ENCODE peak calls at places on chromosomes 7 and 10, in six cellular contexts. One of them, this sample, is unnamed.
A peak's percentile ranks its signal among the peaks of the same experiment; 100 is the strongest.

GRCh38 chr10:43200538-43201390 is 62.5 kb downstream of the CSGALNACT2 start:
- DNase-seq in cardiac muscle cell: no peak
- DNase-seq in prostate gland: no peak
- DNase-seq in ovary: no peak
- DNase-seq in A549: no peak
- DNase-seq in lower lobe of right lung: peak; percentile 40
- DNase-seq in this sample: peak; percentile 46

GRCh38 chr7:1667566-1668485 is 2.3 kb upstream of the ELFN1 start:
- DNase-seq in cardiac muscle cell: peak; percentile 80
- DNase-seq in prostate gland: no peak
- DNase-seq in ovary: no peak
- DNase-seq in A549: no peak
- DNase-seq in lower lobe of right lung: peak; percentile 41
- DNase-seq in this sample: peak; percentile 75

GRCh38 chr7:158684329-158684728 is 20.3 kb downstream of the NCAPG2 start:
- DNase-seq in cardiac muscle cell: no peak
- DNase-seq in prostate gland: no peak
- DNase-seq in ovary: no peak
- DNase-seq in A549: no peak
- DNase-seq in lower lobe of right lung: no peak
- DNase-seq in this sample: no peak

GRCh38 chr10:20890009-20890408 is 7.1 kb downstream of the NEBL start:
- DNase-seq in cardiac muscle cell: peak; percentile 28
- DNase-seq in prostate gland: no peak
- DNase-seq in ovary: no peak
- DNase-seq in A549: no peak
- DNase-seq in lower lobe of right lung: no peak
- DNase-seq in this sample: no peak

GRCh38 chr7:87935373-87935706 is 1.3 kb downstream of the ADAM22 start:
- DNase-seq in cardiac muscle cell: no peak
- DNase-seq in prostate gland: no peak
- DNase-seq in ovary: no peak
- DNase-seq in A549: no peak
- DNase-seq in lower lobe of right lung: no peak
- DNase-seq in this sample: no peak

GRCh38 chr10:72331575-72332422 is 22.9 kb downstream of the DNAJB12 start:
- DNase-seq in cardiac muscle cell: peak; percentile 89
- DNase-seq in prostate gland: peak; percentile 95
- DNase-seq in ovary: peak; percentile 79
- DNase-seq in A549: no peak
- DNase-seq in lower lobe of right lung: peak; percentile 96
- DNase-seq in this sample: peak; percentile 97

GRCh38 chr7:55552320-55553086 is 19.8 kb downstream of the VOPP1 start:
- DNase-seq in cardiac muscle cell: no peak
- DNase-seq in prostate gland: peak; percentile 49
- DNase-seq in ovary: no peak
- DNase-seq in A549: no peak
- DNase-seq in lower lobe of right lung: no peak
- DNase-seq in this sample: peak; percentile 80

GRCh38 chr7:70143089-70144044 is 545.1 kb downstream of the AUTS2 start:
- DNase-seq in cardiac muscle cell: no peak
- DNase-seq in prostate gland: no peak
- DNase-seq in ovary: no peak
- DNase-seq in A549: no peak
- DNase-seq in lower lobe of right lung: no peak
- DNase-seq in this sample: no peak

GRCh38 chr7:2097492-2097891 is 135.3 kb downstream of the MAD1L1 start:
- DNase-seq in cardiac muscle cell: no peak
- DNase-seq in prostate gland: no peak
- DNase-seq in ovary: no peak
- DNase-seq in A549: no peak
- DNase-seq in lower lobe of right lung: no peak
- DNase-seq in this sample: no peak

GRCh38 chr10:109914966-109915365 is 8.3 kb downstream of the XPNPEP1 start:
- DNase-seq in cardiac muscle cell: no peak
- DNase-seq in prostate gland: no peak
- DNase-seq in ovary: no peak
- DNase-seq in A549: peak; percentile 47
- DNase-seq in lower lobe of right lung: no peak
- DNase-seq in this sample: no peak

GRCh38 chr7:141158562-141158961 is 84.7 kb downstream of the TMEM178B start:
- DNase-seq in cardiac muscle cell: no peak
- DNase-seq in prostate gland: no peak
- DNase-seq in ovary: no peak
- DNase-seq in A549: peak; percentile 18
- DNase-seq in lower lobe of right lung: no peak
- DNase-seq in this sample: peak; percentile 87

GRCh38 chr10:22427890-22428571 is 82.7 kb downstream of the SPAG6 start:
- DNase-seq in cardiac muscle cell: no peak
- DNase-seq in prostate gland: no peak
- DNase-seq in ovary: no peak
- DNase-seq in A549: peak; percentile 52
- DNase-seq in lower lobe of right lung: no peak
- DNase-seq in this sample: no peak

GRCh38 chr10:75195035-75195763 is 15.4 kb upstream of the VDAC2 start:
- DNase-seq in cardiac muscle cell: no peak
- DNase-seq in prostate gland: no peak
- DNase-seq in ovary: no peak
- DNase-seq in A549: no peak
- DNase-seq in lower lobe of right lung: no peak
- DNase-seq in this sample: no peak

GRCh38 chr10:29681700-29682444 is 47.1 kb upstream of the SVIL start:
- DNase-seq in cardiac muscle cell: no peak
- DNase-seq in prostate gland: no peak
- DNase-seq in ovary: no peak
- DNase-seq in A549: no peak
- DNase-seq in lower lobe of right lung: peak; percentile 79
- DNase-seq in this sample: no peak

GRCh38 chr10:79123547-79123963 is 54.8 kb downstream of the ZMIZ1 start:
- DNase-seq in cardiac muscle cell: no peak
- DNase-seq in prostate gland: no peak
- DNase-seq in ovary: no peak
- DNase-seq in A549: no peak
- DNase-seq in lower lobe of right lung: no peak
- DNase-seq in this sample: no peak

GRCh38 chr10:62341419-62341818 is 32.8 kb upstream of the ZNF365 start:
- DNase-seq in cardiac muscle cell: no peak
- DNase-seq in prostate gland: no peak
- DNase-seq in ovary: no peak
- DNase-seq in A549: no peak
- DNase-seq in lower lobe of right lung: no peak
- DNase-seq in this sample: no peak

GRCh38 chr10:60341969-60342368 is 47.7 kb downstream of the ANK3 start:
- DNase-seq in cardiac muscle cell: no peak
- DNase-seq in prostate gland: no peak
- DNase-seq in ovary: no peak
- DNase-seq in A549: no peak
- DNase-seq in lower lobe of right lung: no peak
- DNase-seq in this sample: no peak

GRCh38 chr10:114367041-114367675 is 37.1 kb downstream of the AFAP1L2 start:
- DNase-seq in cardiac muscle cell: no peak
- DNase-seq in prostate gland: peak; percentile 52
- DNase-seq in ovary: peak; percentile 57
- DNase-seq in A549: no peak
- DNase-seq in lower lobe of right lung: no peak
- DNase-seq in this sample: no peak

GRCh38 chr7:148883233-148884048 is 650 bp downstream of the EZH2 start:
- DNase-seq in cardiac muscle cell: peak; percentile 66
- DNase-seq in prostate gland: peak; percentile 21
- DNase-seq in ovary: no peak
- DNase-seq in A549: peak; percentile 28
- DNase-seq in lower lobe of right lung: peak; percentile 64
- DNase-seq in this sample: peak; percentile 88

GRCh38 chr7:29955799-29956476 is 33.7 kb downstream of the SCRN1 start:
- DNase-seq in cardiac muscle cell: no peak
- DNase-seq in prostate gland: no peak
- DNase-seq in ovary: no peak
- DNase-seq in A549: no peak
- DNase-seq in lower lobe of right lung: peak; percentile 57
- DNase-seq in this sample: no peak

GRCh38 chr7:124032369-124033092 is at the start of gene TMEM229A:
- DNase-seq in cardiac muscle cell: peak; percentile 84
- DNase-seq in prostate gland: peak; percentile 8
- DNase-seq in ovary: peak; percentile 60
- DNase-seq in A549: peak; percentile 22
- DNase-seq in lower lobe of right lung: peak; percentile 48
- DNase-seq in this sample: peak; percentile 76

GRCh38 chr10:36163827-36164226 is 521.7 kb upstream of the FZD8 start:
- DNase-seq in cardiac muscle cell: no peak
- DNase-seq in prostate gland: no peak
- DNase-seq in ovary: no peak
- DNase-seq in A549: no peak
- DNase-seq in lower lobe of right lung: no peak
- DNase-seq in this sample: no peak

GRCh38 chr7:140876519-140877248 is 48.0 kb downstream of the BRAF start:
- DNase-seq in cardiac muscle cell: no peak
- DNase-seq in prostate gland: no peak
- DNase-seq in ovary: no peak
- DNase-seq in A549: no peak
- DNase-seq in lower lobe of right lung: no peak
- DNase-seq in this sample: no peak

GRCh38 chr7:111083423-111083822 is 7.5 kb upstream of the LRRN3 start:
- DNase-seq in cardiac muscle cell: no peak
- DNase-seq in prostate gland: no peak
- DNase-seq in ovary: no peak
- DNase-seq in A549: no peak
- DNase-seq in lower lobe of right lung: no peak
- DNase-seq in this sample: no peak

DNA sequence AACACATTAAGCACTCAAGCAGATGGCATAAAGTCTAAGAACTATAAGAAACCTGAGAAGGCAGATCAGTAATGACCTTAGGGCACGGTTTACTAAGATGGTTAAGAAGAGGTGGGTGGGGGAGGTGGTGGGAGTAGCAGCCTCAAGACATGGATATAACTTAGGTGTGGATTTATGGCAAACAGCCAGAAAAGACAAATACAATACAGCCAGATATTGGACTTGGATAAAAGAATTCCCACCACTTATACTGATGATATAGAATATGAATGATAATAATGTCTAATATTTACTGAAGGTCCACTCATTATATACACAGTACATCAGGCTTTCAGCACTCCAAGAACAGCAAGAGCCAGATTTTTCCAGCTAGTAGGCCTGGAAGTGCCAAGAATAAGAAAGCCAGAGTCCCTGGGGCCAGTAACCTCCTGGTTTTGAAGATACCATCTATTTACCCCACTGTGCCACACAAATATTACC is 11.9 kb downstream of the DPY19L1 start:
- DNase-seq in cardiac muscle cell: no peak
- DNase-seq in prostate gland: no peak
- DNase-seq in ovary: no peak
- DNase-seq in A549: no peak
- DNase-seq in lower lobe of right lung: no peak
- DNase-seq in this sample: no peak
- TF ChIP-seq CTCF in cardiac muscle cell: no peak
- TF ChIP-seq CTCF in prostate gland: no peak
- TF ChIP-seq CTCF in ovary: no peak
- TF ChIP-seq CTCF in A549: no peak
- TF ChIP-seq CTCF in lower lobe of right lung: no peak
- TF ChIP-seq CTCF in this sample: no peak

DNA sequence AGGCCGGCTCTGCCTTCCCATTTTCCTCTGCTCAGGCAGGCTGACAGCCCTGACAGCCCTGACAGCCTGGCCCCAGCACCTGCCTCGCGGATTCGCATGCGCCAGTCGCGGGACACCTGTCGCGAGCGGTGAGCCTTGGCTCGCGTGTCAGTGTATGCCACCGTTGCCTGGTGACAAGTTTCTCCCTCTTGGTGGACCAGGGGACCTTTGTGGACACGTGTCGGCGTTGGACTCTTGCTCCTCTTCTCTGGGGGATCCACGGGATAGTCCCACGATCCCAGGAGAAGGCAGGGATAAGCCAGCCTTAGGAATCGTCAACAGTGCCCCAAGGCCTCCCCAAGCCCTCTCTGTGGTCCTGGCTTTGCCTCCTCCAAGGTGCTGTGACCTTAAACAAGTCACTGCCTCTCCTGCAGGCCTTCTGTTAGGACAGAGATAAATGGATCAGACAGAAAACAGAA is 18.1 kb upstream of the ZNF273 start:
- DNase-seq in cardiac muscle cell: no peak
- DNase-seq in prostate gland: no peak
- DNase-seq in ovary: no peak
- DNase-seq in A549: no peak
- DNase-seq in lower lobe of right lung: no peak
- DNase-seq in this sample: peak; percentile 68
- H3K9me3 ChIP-seq in cardiac muscle cell: no peaks in the 10 kb centered on the region
- H3K9me3 ChIP-seq in prostate gland: no peaks in the 10 kb centered on the region
- H3K9me3 ChIP-seq in ovary: no peaks in the 10 kb centered on the region
- H3K9me3 ChIP-seq in A549: peaks cover 30% of the 10 kb centered on the region
- H3K9me3 ChIP-seq in lower lobe of right lung: no peaks in the 10 kb centered on the region
- H3K9me3 ChIP-seq in this sample: no peaks in the 10 kb centered on the region

GRCh38 chr10:55801262-55801661 is 559.8 kb downstream of the ZWINT start:
- DNase-seq in cardiac muscle cell: no peak
- DNase-seq in prostate gland: no peak
- DNase-seq in ovary: no peak
- DNase-seq in A549: no peak
- DNase-seq in lower lobe of right lung: no peak
- DNase-seq in this sample: no peak

GRCh38 chr10:55800607-55801241 is 560.3 kb downstream of the ZWINT start:
- DNase-seq in cardiac muscle cell: no peak
- DNase-seq in prostate gland: no peak
- DNase-seq in ovary: no peak
- DNase-seq in A549: no peak
- DNase-seq in lower lobe of right lung: no peak
- DNase-seq in this sample: no peak

GRCh38 chr10:55803055-55803454 is 558.0 kb downstream of the ZWINT start:
- DNase-seq in cardiac muscle cell: no peak
- DNase-seq in prostate gland: no peak
- DNase-seq in ovary: no peak
- DNase-seq in A549: no peak
- DNase-seq in lower lobe of right lung: no peak
- DNase-seq in this sample: no peak
- H3K4me3 ChIP-seq in cardiac muscle cell: no peak overlapping the region
- H3K4me3 ChIP-seq in prostate gland: no peak overlapping the region
- H3K4me3 ChIP-seq in ovary: no peak overlapping the region
- H3K4me3 ChIP-seq in A549: no peak overlapping the region
- H3K4me3 ChIP-seq in lower lobe of right lung: no peak overlapping the region
- H3K4me3 ChIP-seq in this sample: no peak overlapping the region

DNA sequence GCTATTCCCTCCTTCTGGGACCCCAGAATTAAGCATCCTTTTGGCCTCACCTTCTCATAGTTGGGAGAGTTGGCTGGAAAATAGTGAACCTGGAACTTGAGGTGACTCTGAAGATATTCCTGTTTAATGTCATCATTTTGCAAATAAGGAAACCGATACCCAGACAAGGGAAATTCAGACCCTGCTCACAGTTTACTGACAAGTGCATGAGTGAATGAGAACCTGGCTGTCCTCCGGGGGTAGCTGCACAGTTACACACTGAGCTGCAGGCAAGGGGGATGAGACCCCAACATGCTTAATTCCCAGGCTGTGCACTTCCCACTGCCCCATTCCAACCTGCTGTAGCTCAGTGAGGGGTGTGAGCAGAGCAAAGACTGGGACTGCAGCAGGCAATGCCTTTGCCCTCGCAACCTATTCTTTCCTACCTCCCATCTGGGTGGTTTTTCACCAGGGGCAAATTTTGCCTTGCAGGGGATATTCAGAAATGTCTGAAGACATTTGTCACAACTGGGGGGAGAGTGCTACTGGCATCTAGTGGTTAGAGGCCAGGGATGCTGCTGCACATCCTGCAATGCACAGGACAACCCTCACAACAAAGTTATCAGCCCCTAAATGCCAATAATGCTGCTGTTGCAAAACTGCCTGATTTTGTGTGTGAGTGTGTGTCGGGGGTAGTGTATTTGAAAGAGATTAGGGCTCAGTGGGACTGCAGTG is 136.2 kb downstream of the SORCS3 start:
- DNase-seq in cardiac muscle cell: peak; percentile 55
- DNase-seq in prostate gland: no peak
- DNase-seq in ovary: no peak
- DNase-seq in A549: no peak
- DNase-seq in lower lobe of right lung: no peak
- DNase-seq in this sample: no peak
- TF ChIP-seq CTCF in cardiac muscle cell: no peak
- TF ChIP-seq CTCF in prostate gland: no peak
- TF ChIP-seq CTCF in ovary: no peak
- TF ChIP-seq CTCF in A549: no peak
- TF ChIP-seq CTCF in lower lobe of right lung: no peak
- TF ChIP-seq CTCF in this sample: no peak